ENCODE peak calls at places on chromosomes 2 and 18, in seven cellular contexts. P, E, Z, X, A, T and Y are unnamed samples. For H3K4me1, the result is how much of the 10 kb centered on the place peaks cover.

GRCh38 chr18:49743296-49743567 is 70.1 kb downstream of the ACAA2 start:
- DNase-seq in P (no peak), E (no peak), Z (no peak), X (no peak), A (no peak), T (no peak), Y (no peak)

GRCh38 chr2:13919981-13920382 is 712.5 kb upstream of the LRATD1 start:
- DNase-seq in P (no peak), E (no peak), Z (no peak), X (no peak), A (no peak), T (no peak), Y (no peak)

GRCh38 chr2:159290289-159290907 is 3.9 kb upstream of the WDSUB1 start:
- DNase-seq in P (peak), E (no peak), Z (peak), X (peak), A (no peak), T (peak), Y (peak)

GRCh38 chr18:39802648-39803229 is 2152.3 kb upstream of the PIK3C3 start:
- DNase-seq in P (no peak), E (no peak), Z (no peak), X (no peak), A (no peak), T (no peak), Y (no peak)

GRCh38 chr2:172251231-172251630 is 148.5 kb upstream of the DLX2 start:
- DNase-seq in P (no peak), E (no peak), Z (no peak), X (no peak), A (no peak), T (no peak), Y (no peak)

GRCh38 chr2:196171946-196172345 is 568 bp upstream of the STK17B start:
- DNase-seq in P (no peak), E (no peak), Z (no peak), X (no peak), A (no peak), T (peak), Y (no peak)

GRCh38 chr2:216687646-216688045 is 7.7 kb downstream of the IGFBP5 start:
- DNase-seq in P (no peak), E (no peak), Z (peak), X (no peak), A (no peak), T (no peak), Y (no peak)

GRCh38 chr2:23482188-23482587 is 97.2 kb downstream of the KLHL29 start:
- DNase-seq in P (no peak), E (no peak), Z (no peak), X (no peak), A (no peak), T (no peak), Y (no peak)

GRCh38 chr2:227447606-227448005 is 24.4 kb upstream of the AGFG1 start:
- DNase-seq in P (no peak), E (no peak), Z (no peak), X (no peak), A (no peak), T (no peak), Y (no peak)

GRCh38 chr18:37343542-37343851 is 222.1 kb downstream of the CELF4 start:
- DNase-seq in P (no peak), E (no peak), Z (no peak), X (no peak), A (no peak), T (no peak), Y (no peak)

GRCh38 chr2:60522462-60522861 is 31.0 kb downstream of the BCL11A start:
- DNase-seq in P (no peak), E (no peak), Z (no peak), X (no peak), A (no peak), T (no peak), Y (no peak)

GRCh38 chr2:69494126-69494525 is 56.9 kb upstream of the NFU1 start:
- DNase-seq in P (no peak), E (no peak), Z (no peak), X (no peak), A (no peak), T (no peak), Y (no peak)

GRCh38 chr2:238845583-238846480 is 2.1 kb upstream of the TWIST2 start:
- DNase-seq in P (no peak), E (no peak), Z (no peak), X (no peak), A (no peak), T (no peak), Y (no peak)

GRCh38 chr2:157334335-157334734 is 8.7 kb upstream of the ERMN start:
- DNase-seq in P (no peak), E (no peak), Z (no peak), X (no peak), A (no peak), T (no peak), Y (no peak)

GRCh38 chr2:181786371-181787228 is 104.9 kb upstream of the ITPRID2 start:
- DNase-seq in P (no peak), E (no peak), Z (no peak), X (no peak), A (no peak), T (no peak), Y (no peak)

GRCh38 chr2:207662203-207662602 is 37.0 kb upstream of the METTL21A start:
- DNase-seq in P (peak), E (no peak), Z (no peak), X (no peak), A (no peak), T (no peak), Y (no peak)

GRCh38 chr18:32287249-32287648 is 97.4 kb downstream of the MEP1B start:
- DNase-seq in P (no peak), E (no peak), Z (no peak), X (no peak), A (no peak), T (peak), Y (no peak)

GRCh38 chr2:77147154-77147553 is 375.0 kb downstream of the LRRTM4 start:
- DNase-seq in P (no peak), E (no peak), Z (no peak), X (no peak), A (no peak), T (no peak), Y (no peak)

GRCh38 chr2:197215988-197216979 is 94.3 kb downstream of the ANKRD44 start:
- DNase-seq in P (no peak), E (no peak), Z (no peak), X (no peak), A (no peak), T (no peak), Y (no peak)

DNA sequence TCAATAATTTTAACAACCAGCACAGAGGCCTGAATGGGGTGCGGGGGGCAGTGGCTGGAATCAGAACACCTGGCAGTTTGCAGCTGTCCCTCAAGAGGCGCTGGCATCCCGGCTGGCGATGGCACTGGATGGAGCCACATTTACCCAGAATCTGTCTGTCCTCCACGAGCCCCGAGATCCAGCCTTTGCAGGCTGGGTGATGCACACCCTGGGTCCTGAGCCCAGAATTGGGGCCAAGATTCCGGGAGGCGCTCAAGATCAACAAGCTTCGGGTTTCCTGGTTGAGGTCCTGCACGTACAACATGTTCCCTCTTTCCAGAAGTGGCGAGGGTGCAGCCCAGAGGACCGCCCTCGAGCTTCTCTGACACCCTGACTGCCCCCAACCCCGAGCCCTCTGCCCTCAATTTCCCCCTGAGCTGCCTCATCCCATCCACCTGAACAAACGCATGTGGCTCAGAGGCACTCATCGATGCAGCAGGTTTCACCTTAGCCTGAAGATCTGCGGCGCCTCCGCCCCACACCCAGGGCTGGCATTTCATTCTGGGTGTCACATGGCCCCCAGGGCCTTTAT is 97.6 kb downstream of the TFCP2L1 start:
- DNase-seq in P (no peak), E (no peak), Z (no peak), X (no peak), A (no peak), T (no peak), Y (no peak)
- H3K27ac ChIP-seq in P (no peak), E (no peak), Z (no peak), X (no peak), A (no peak), T (no peak), Y (no peak)

DNA sequence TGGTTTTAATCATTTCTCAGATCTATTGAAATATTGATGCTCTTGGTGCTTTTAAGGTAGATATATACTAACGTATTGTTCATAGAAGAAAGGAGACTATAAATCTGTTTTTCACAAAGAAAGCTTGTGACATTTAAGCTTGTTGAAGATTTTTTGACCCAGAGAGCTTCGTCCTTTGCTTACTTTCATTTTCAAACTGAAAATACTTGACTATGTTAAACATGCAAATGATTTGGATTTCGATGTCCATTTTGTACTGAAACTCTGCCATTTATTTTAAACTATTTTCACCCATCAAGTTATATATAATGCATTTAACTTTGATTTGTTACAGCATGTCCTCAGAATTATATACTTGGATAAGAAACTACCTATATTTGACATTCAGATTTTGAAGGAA is 85.2 kb downstream of the SLC4A10 start:
- DNase-seq in P (no peak), E (no peak), Z (no peak), X (no peak), A (no peak), T (no peak), Y (no peak)
- H3K4me3 ChIP-seq in P (no peak), E (no peak), Z (no peak), X (no peak), A (no peak), T (peak), Y (no peak)

GRCh38 chr2:48525269-48525943 is 4.5 kb upstream of the STON1 start:
- DNase-seq in P (no peak), E (no peak), Z (no peak), X (no peak), A (no peak), T (peak), Y (no peak)
- H3K4me1 ChIP-seq in P (under half), E (under half), Z (under half), X (under half), A (under half), T (under half), Y (under half)

GRCh38 chr2:64922482-64923384 is 66.5 kb upstream of the SLC1A4 start:
- DNase-seq in P (no peak), E (no peak), Z (no peak), X (no peak), A (no peak), T (no peak), Y (no peak)
- H3K27ac ChIP-seq in P (no peak), E (no peak), Z (no peak), X (no peak), A (no peak), T (no peak), Y (no peak)

GRCh38 chr2:10080536-10081304 is 509 bp upstream of the CYS1 start:
- DNase-seq in P (no peak), E (no peak), Z (no peak), X (peak), A (no peak), T (no peak), Y (peak)

GRCh38 chr2:10078001-10078400 is 2.2 kb downstream of the CYS1 start:
- DNase-seq in P (no peak), E (no peak), Z (no peak), X (no peak), A (no peak), T (no peak), Y (no peak)

GRCh38 chr2:10078704-10079191 is 1.5 kb downstream of the CYS1 start:
- DNase-seq in P (no peak), E (no peak), Z (no peak), X (no peak), A (no peak), T (no peak), Y (no peak)

GRCh38 chr2:10079192-10079930 is 850 bp downstream of the CYS1 start:
- DNase-seq in P (peak), E (peak), Z (no peak), X (peak), A (no peak), T (peak), Y (no peak)

DNA sequence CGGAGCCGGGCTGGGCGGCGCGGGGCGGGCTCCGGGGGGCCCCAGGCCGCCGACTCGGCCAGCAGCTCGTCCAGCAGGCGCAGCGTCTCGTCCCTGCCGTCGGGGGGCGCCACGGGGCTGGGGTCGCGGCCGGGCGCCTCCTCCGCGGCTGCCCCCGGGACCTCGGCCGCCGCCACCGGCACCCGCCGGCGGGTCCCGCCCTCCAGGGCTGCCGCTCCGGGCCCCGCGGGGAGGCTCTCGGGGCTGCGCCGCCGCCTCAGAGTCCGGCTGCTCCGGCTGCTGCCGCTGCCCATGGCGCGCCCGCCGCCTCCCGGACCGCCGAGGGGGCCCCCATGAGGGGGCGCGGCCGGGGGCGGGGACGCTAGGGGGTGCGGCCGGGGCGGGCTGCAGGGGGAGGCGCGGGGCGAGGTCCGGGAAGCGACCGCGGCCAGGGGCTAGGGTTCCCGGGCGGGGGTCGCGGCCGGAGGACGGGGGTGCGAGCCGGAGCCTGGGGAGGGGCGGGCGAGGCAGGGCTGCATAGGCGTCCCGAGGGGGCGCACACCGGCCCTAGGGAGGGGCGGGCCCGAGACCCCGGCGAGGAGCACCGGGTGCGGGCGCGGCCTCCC is at the start of gene CYS1:
- DNase-seq in P (no peak), E (peak), Z (no peak), X (no peak), A (no peak), T (no peak), Y (no peak)
- H3K4me3 ChIP-seq in P (peak), E (peak), Z (peak), X (peak), A (peak), T (peak), Y (peak)

GRCh38 chr2:168241208-168241607 is 6.2 kb downstream of the STK39 start:
- DNase-seq in P (no peak), E (no peak), Z (no peak), X (no peak), A (no peak), T (no peak), Y (peak)
- H3K4me1 ChIP-seq in P (under half), E (half or more), Z (half or more), X (half or more), A (half or more), T (under half), Y (half or more)

DNA sequence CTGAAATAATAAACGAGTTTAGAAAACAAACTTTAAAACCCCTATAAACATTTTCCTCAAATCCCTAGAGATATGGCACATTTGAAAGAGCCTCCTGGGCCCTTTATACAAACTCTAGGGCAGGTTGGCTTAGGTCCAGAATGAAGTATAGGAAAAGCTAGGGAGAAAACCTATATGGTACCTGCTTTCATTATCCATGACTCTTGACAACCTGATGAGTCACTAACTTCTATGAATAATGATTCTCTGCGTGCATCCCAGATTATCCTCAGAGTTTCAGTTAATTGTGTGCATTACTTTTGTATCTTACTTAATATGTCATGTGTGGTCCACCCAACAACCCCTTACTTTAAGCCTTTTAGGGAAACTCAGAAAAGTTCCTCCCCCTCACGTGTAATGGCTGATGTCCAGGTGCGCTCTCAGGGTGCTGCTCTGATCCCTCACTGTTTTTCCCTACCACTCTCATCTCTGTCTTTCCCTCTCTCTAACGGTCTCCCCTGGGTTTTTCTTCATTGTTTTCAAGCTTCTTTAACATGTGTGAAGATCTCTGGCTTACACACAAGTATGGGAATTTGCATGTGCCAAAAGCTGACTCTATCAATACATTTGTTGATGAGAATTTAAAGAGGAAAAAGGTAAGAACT is 78.5 kb downstream of the LRP1B start:
- DNase-seq in P (no peak), E (no peak), Z (no peak), X (no peak), A (no peak), T (no peak), Y (no peak)
- H3K27ac ChIP-seq in P (no peak), E (no peak), Z (no peak), X (no peak), A (no peak), T (no peak), Y (no peak)

DNA sequence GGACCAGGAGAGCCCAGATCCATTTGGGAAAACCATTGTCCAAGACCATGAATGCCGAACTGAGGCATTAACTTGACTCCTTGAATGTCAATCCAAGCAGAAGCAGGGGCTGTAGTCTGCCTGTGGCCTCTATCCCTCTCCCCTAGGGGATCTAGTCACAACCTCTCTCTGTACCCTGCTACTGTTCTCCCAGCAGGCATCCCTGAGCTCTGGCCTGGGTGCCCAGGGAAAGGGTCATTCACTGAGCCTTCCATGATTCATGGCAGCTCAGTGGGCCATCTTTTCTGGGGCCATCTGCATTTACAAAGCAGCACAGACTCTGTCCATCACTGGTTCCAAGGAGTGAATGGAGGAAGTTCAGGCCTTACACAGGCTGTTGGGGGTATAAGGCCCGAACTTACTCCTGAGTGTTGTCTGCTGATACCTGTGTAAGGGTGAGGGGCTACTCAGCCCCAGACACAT is 151.8 kb downstream of the ZFP36L2 start:
- DNase-seq in P (no peak), E (no peak), Z (no peak), X (no peak), A (no peak), T (no peak), Y (no peak)
- H3K4me3 ChIP-seq in P (no peak), E (no peak), Z (no peak), X (no peak), A (no peak), T (no peak), Y (no peak)